ENCODE peak calls at places on chromosomes 3 and 15, in six cellular contexts. Q is AG08395; G is anterior cingulate cortex; N is stimulated activated CD8-positive, alpha-beta memory T cell treated with anti-CD3 and anti-CD28 coated beads, Interleukin-15, amount 100 ng/mL, for 1 hour; J is T-helper 22 cell; X is NCI-H460. U is an unnamed sample.

GRCh38 chr3:129421988-129422745 is 6.3 kb downstream of the EFCAB12 start:
- DNase-seq in Q (no peak), N (no peak), G (no peak), X (no peak), J (no peak), U (no peak)

GRCh38 chr3:31341130-31341529 is 191.6 kb upstream of the STT3B start:
- DNase-seq in X (no peak), J (no peak), G (no peak), N (no peak), Q (peak), U (no peak)

GRCh38 chr3:146851665-146852064 is 246.5 kb upstream of the PLSCR5 start:
- DNase-seq in G (no peak), N (no peak), J (no peak), Q (no peak), X (no peak), U (no peak)

GRCh38 chr3:190902292-190902691 is 39.8 kb upstream of the GMNC start:
- DNase-seq in J (no peak), Q (no peak), X (no peak), G (no peak), N (no peak), U (no peak)

GRCh38 chr3:50124363-50125226 is 30.5 kb upstream of the SEMA3F start:
- DNase-seq in J (no peak), X (no peak), N (no peak), G (no peak), Q (peak), U (no peak)

GRCh38 chr3:12302564-12302963 is 13.7 kb downstream of the PPARG start:
- DNase-seq in G (no peak), N (no peak), X (no peak), Q (no peak), J (no peak), U (no peak)

GRCh38 chr15:82647835-82648256 is 683 bp upstream of the CPEB1 start:
- DNase-seq in N (peak), J (no peak), Q (no peak), X (no peak), G (no peak), U (no peak)

GRCh38 chr3:63308072-63308471 is 30.0 kb downstream of the SYNPR start:
- DNase-seq in N (no peak), Q (no peak), X (no peak), G (no peak), J (no peak), U (no peak)

GRCh38 chr3:33430571-33430970 is 9.6 kb downstream of the UBP1 start:
- DNase-seq in N (no peak), J (no peak), Q (no peak), G (no peak), X (no peak), U (no peak)

GRCh38 chr15:47725924-47726323 is 8.6 kb downstream of the SEMA6D start:
- DNase-seq in X (no peak), J (no peak), G (no peak), Q (no peak), N (no peak), U (no peak)

GRCh38 chr15:94080416-94080815 is 150.9 kb upstream of the MCTP2 start:
- DNase-seq in Q (peak), N (no peak), X (no peak), J (no peak), G (no peak), U (peak)

GRCh38 chr3:150391200-150391599 is 16.9 kb upstream of the TSC22D2 start:
- DNase-seq in N (no peak), G (no peak), X (no peak), Q (peak), J (no peak), U (no peak)

GRCh38 chr3:173730391-173730790 is 332.8 kb downstream of the NLGN1 start:
- DNase-seq in J (no peak), Q (no peak), G (no peak), N (no peak), X (no peak), U (no peak)

GRCh38 chr15:70341566-70341965 is 243.8 kb upstream of the TLE3 start:
- DNase-seq in X (no peak), Q (no peak), N (no peak), J (no peak), G (no peak), U (no peak)

GRCh38 chr3:39408493-39409372 is 2.2 kb downstream of the RPSA start:
- DNase-seq in X (no peak), J (no peak), Q (no peak), N (no peak), G (no peak), U (no peak)

GRCh38 chr15:58572521-58572920 is 140.7 kb downstream of the LIPC start:
- DNase-seq in N (no peak), G (no peak), J (no peak), Q (no peak), X (no peak), U (no peak)

GRCh38 chr3:184946922-184947321 is 135.0 kb downstream of the VPS8 start:
- DNase-seq in G (no peak), X (no peak), Q (no peak), J (no peak), N (no peak), U (no peak)

GRCh38 chr3:43695443-43695842 is 4.7 kb downstream of the ABHD5 start:
- DNase-seq in X (no peak), J (no peak), Q (peak), N (no peak), G (no peak), U (peak)

GRCh38 chr3:107346559-107346958 is 30.7 kb upstream of the CCDC54 start:
- DNase-seq in X (no peak), G (no peak), N (no peak), Q (no peak), J (no peak), U (no peak)

GRCh38 chr15:39908186-39908585 is 11.9 kb downstream of the GPR176 start:
- DNase-seq in N (no peak), Q (peak), J (no peak), G (peak), X (no peak), U (peak)

GRCh38 chr15:48177383-48177874 is 666 bp downstream of the MYEF2 start:
- DNase-seq in J (no peak), N (no peak), G (peak), X (peak), Q (peak), U (peak)

GRCh38 chr15:57541805-57542504 is 49.7 kb upstream of the MYZAP start:
- DNase-seq in J (no peak), X (peak), G (peak), Q (peak), N (no peak), U (peak)

GRCh38 chr3:65833761-65834505 is 204.8 kb downstream of the MAGI1 start:
- DNase-seq in J (no peak), Q (peak), G (no peak), N (no peak), X (no peak), U (peak)

GRCh38 chr15:62469874-62470688 is 305.0 kb upstream of the C2CD4B start:
- DNase-seq in N (no peak), X (no peak), J (no peak), Q (peak), G (no peak), U (peak)

GRCh38 chr3:9194509-9195184 is 54.8 kb downstream of the SRGAP3 start:
- DNase-seq in Q (no peak), J (no peak), G (no peak), N (no peak), X (no peak), U (no peak)

GRCh38 chr3:186643493-186643892 is 3.3 kb downstream of the FETUB start:
- DNase-seq in X (no peak), J (no peak), G (no peak), Q (no peak), N (no peak), U (no peak)

GRCh38 chr3:20511863-20512262 is 325.9 kb upstream of the SGO1 start:
- DNase-seq in X (peak), G (peak), N (no peak), J (no peak), Q (peak), U (peak)

GRCh38 chr3:4006288-4006687 is 207.1 kb downstream of the LRRN1 start:
- DNase-seq in X (no peak), J (no peak), N (no peak), Q (no peak), G (no peak), U (no peak)

GRCh38 chr3:154427685-154428291 is 2.2 kb downstream of the GPR149 start:
- DNase-seq in J (no peak), N (no peak), Q (no peak), G (no peak), X (no peak), U (no peak)

GRCh38 chr3:39810647-39811161 is 1.3 kb downstream of the MYRIP start:
- DNase-seq in Q (no peak), X (no peak), G (no peak), N (no peak), J (no peak), U (no peak)

GRCh38 chr15:92848852-92849598 is 51.1 kb upstream of the CHD2 start:
- DNase-seq in J (peak), Q (peak), G (no peak), N (no peak), X (no peak), U (peak)

GRCh38 chr3:7536510-7536909 is 675.6 kb downstream of the GRM7 start:
- DNase-seq in Q (no peak), G (no peak), J (no peak), N (no peak), X (no peak), U (no peak)

GRCh38 chr3:196360586-196360985 is 22.4 kb upstream of the TM4SF19 start:
- DNase-seq in J (no peak), X (no peak), G (no peak), Q (no peak), N (no peak), U (no peak)

GRCh38 chr3:184914628-184915027 is 102.7 kb downstream of the VPS8 start:
- DNase-seq in Q (no peak), J (no peak), X (no peak), N (no peak), G (no peak), U (no peak)

GRCh38 chr3:36944012-36944640 is 728 bp downstream of the TRANK1 start:
- DNase-seq in Q (peak), N (no peak), J (no peak), G (peak), X (no peak), U (peak)

GRCh38 chr3:40240921-40241320 is 68.6 kb upstream of the EIF1B start:
- DNase-seq in G (no peak), N (no peak), Q (no peak), X (no peak), J (no peak), U (no peak)

GRCh38 chr15:57376695-57377477 is 581 bp downstream of the CGNL1 start:
- DNase-seq in G (no peak), J (no peak), X (no peak), Q (peak), N (no peak), U (no peak)

U was measured in fibroblast of gingiva.